ENCODE peak calls at places on chromosomes 6 and 20, in nine cellular contexts. N is AG04450; M is CD4-positive, alpha-beta T cell; O is esophagus squamous epithelium; S is heart right ventricle; W is gastrocnemius medialis; P is brain microvascular endothelial cell; J is endodermal cell; Q is PC-9. G is an unnamed sample.

GRCh38 chr20:43853174-43853803 is 61.4 kb upstream of the TOX2 start:
- DNase-seq in M (no peak), P (no peak), N (no peak), W (no peak), O (no peak), S (no peak), J (no peak), Q (no peak), G (no peak)

GRCh38 chr6:159499034-159499433 is 194.0 kb downstream of the SOD2 start:
- DNase-seq in O (no peak), S (no peak), N (no peak), Q (no peak), J (no peak), M (no peak), P (no peak), W (no peak), G (no peak)

GRCh38 chr20:63312690-63313348 is 19.8 kb downstream of the COL20A1 start:
- DNase-seq in N (peak), M (no peak), S (peak), Q (no peak), W (no peak), P (no peak), O (no peak), J (no peak), G (no peak)

GRCh38 chr6:72248621-72249020 is 362.3 kb downstream of the RIMS1 start:
- DNase-seq in O (no peak), S (no peak), J (no peak), Q (no peak), N (no peak), W (no peak), M (no peak), P (no peak), G (no peak)

GRCh38 chr6:27157461-27158315 is 89.8 kb upstream of the PRSS16 start:
- DNase-seq in P (peak), W (no peak), O (no peak), J (peak), Q (peak), N (no peak), S (peak), M (peak), G (no peak)

GRCh38 chr6:30557683-30557981 is 537 bp downstream of the PRR3 start:
- DNase-seq in S (no peak), P (no peak), W (no peak), Q (no peak), O (no peak), N (no peak), J (no peak), M (peak), G (no peak)

GRCh38 chr6:4031442-4031841 is 47.5 kb downstream of the FAM217A start:
- DNase-seq in M (no peak), P (no peak), N (no peak), O (no peak), W (no peak), S (no peak), J (no peak), Q (no peak), G (no peak)

GRCh38 chr6:38307730-38308129 is 332.0 kb downstream of the BTBD9 start:
- DNase-seq in J (no peak), P (peak), S (no peak), Q (no peak), N (no peak), M (no peak), O (no peak), W (no peak), G (no peak)

GRCh38 chr6:10084276-10084993 is 330.4 kb downstream of the TFAP2A start:
- DNase-seq in N (no peak), M (no peak), O (no peak), W (no peak), Q (no peak), S (no peak), J (peak), P (no peak), G (no peak)

GRCh38 chr20:62097881-62098407 is 24.3 kb upstream of the LSM14B start:
- DNase-seq in O (no peak), M (no peak), P (no peak), J (no peak), S (no peak), W (no peak), Q (no peak), N (no peak), G (no peak)

GRCh38 chr6:14046476-14047068 is 71.0 kb upstream of the CD83 start:
- DNase-seq in N (no peak), J (peak), W (no peak), P (peak), O (no peak), Q (peak), S (no peak), M (peak), G (no peak)

GRCh38 chr6:72464791-72465691 is 156.8 kb upstream of the KCNQ5 start:
- DNase-seq in N (peak), O (no peak), J (peak), W (no peak), Q (peak), S (no peak), M (no peak), P (peak), G (no peak)

GRCh38 chr20:38221041-38221589 is 39.4 kb downstream of the KIAA1755 start:
- DNase-seq in S (peak), Q (peak), W (no peak), J (peak), N (no peak), M (peak), O (no peak), P (no peak), G (no peak)

GRCh38 chr20:38726849-38727601 is 2.7 kb downstream of the SLC32A1 start:
- DNase-seq in Q (no peak), S (no peak), J (peak), M (peak), O (no peak), P (no peak), N (no peak), W (no peak), G (peak)

GRCh38 chr6:142276256-142276655 is 25.6 kb upstream of the ADGRG6 start:
- DNase-seq in N (no peak), J (no peak), S (no peak), Q (no peak), O (no peak), P (no peak), W (no peak), M (no peak), G (no peak)

GRCh38 chr6:112149236-112149635 is 61.8 kb downstream of the FAM229B start:
- DNase-seq in S (no peak), M (no peak), Q (no peak), N (no peak), J (no peak), O (no peak), W (no peak), P (no peak), G (no peak)

GRCh38 chr20:47097691-47098622 is 203.3 kb downstream of the EYA2 start:
- DNase-seq in W (no peak), M (no peak), N (no peak), O (no peak), J (no peak), P (no peak), Q (no peak), S (no peak), G (no peak)

GRCh38 chr20:37992802-37993538 is 40.3 kb downstream of the TTI1 start:
- DNase-seq in O (no peak), N (peak), M (no peak), S (peak), P (peak), W (peak), J (no peak), Q (peak), G (no peak)

GRCh38 chr6:40082278-40083043 is 148.2 kb upstream of the MOCS1 start:
- DNase-seq in M (no peak), W (no peak), O (no peak), N (no peak), S (no peak), Q (no peak), P (no peak), J (no peak), G (no peak)

GRCh38 chr6:43945778-43946100 is 175.7 kb downstream of the VEGFA start:
- DNase-seq in W (no peak), S (no peak), P (no peak), Q (no peak), J (no peak), M (no peak), O (no peak), N (no peak), G (no peak)

GRCh38 chr6:144151010-144151727 is 852 bp downstream of the STX11 start:
- DNase-seq in P (no peak), W (no peak), O (no peak), N (no peak), Q (peak), S (no peak), M (peak), J (peak), G (no peak)

GRCh38 chr20:3045042-3045815 is 623 bp upstream of the MRPS26 start:
- DNase-seq in W (peak), Q (no peak), M (peak), O (peak), S (peak), P (peak), J (no peak), N (peak), G (peak)

GRCh38 chr6:54878705-54879104 is 32.1 kb downstream of the FAM83B start:
- DNase-seq in S (no peak), N (no peak), P (no peak), W (no peak), M (no peak), Q (no peak), J (no peak), O (no peak), G (no peak)
- H3K27ac ChIP-seq in S (no peak), N (no peak), P (no peak), W (no peak), M (no peak), Q (no peak), J (no peak), O (no peak), G (no peak)

GRCh38 chr20:434661-435419 is 26.7 kb downstream of the RBCK1 start:
- DNase-seq in M (no peak), N (no peak), O (no peak), J (peak), Q (no peak), S (no peak), P (no peak), W (no peak), G (no peak)

GRCh38 chr20:437787-438486 is 24.4 kb downstream of the TBC1D20 start:
- DNase-seq in J (no peak), M (no peak), Q (no peak), N (no peak), O (no peak), P (no peak), S (no peak), W (no peak), G (no peak)

GRCh38 chr20:435558-435957 is 26.8 kb downstream of the TBC1D20 start:
- DNase-seq in M (no peak), J (no peak), W (no peak), O (no peak), Q (no peak), P (no peak), N (no peak), S (no peak), G (no peak)

GRCh38 chr20:434221-434620 is 26.1 kb downstream of the RBCK1 start:
- DNase-seq in W (no peak), N (no peak), S (no peak), M (no peak), Q (no peak), O (no peak), J (peak), P (no peak), G (no peak)

DNA sequence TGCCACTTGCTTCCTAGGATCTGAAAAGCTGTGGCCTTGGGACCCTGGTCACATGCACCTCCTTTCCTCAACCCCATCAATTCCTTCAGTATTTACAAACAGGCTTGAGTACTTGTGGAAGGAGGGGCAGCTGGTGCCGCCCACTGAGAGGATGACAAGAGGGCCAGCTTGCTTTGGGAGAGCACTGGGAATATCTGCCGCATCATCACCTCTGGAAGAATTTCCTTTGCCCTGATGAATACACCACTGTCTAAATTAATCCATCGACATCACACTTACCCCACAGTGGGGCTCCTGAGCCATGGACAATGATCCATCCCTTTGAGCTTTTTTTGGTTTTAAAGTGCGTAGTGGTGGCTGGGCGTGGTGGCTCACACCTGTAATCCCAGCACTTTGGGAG is 25.9 kb downstream of the TBC1D20 start:
- DNase-seq in Q (no peak), S (no peak), M (no peak), P (no peak), J (no peak), W (no peak), O (no peak), N (no peak), G (no peak)
- H3K27ac ChIP-seq in Q (no peak), S (no peak), M (no peak), P (no peak), J (no peak), W (no peak), O (no peak), N (no peak), G (no peak)

DNA sequence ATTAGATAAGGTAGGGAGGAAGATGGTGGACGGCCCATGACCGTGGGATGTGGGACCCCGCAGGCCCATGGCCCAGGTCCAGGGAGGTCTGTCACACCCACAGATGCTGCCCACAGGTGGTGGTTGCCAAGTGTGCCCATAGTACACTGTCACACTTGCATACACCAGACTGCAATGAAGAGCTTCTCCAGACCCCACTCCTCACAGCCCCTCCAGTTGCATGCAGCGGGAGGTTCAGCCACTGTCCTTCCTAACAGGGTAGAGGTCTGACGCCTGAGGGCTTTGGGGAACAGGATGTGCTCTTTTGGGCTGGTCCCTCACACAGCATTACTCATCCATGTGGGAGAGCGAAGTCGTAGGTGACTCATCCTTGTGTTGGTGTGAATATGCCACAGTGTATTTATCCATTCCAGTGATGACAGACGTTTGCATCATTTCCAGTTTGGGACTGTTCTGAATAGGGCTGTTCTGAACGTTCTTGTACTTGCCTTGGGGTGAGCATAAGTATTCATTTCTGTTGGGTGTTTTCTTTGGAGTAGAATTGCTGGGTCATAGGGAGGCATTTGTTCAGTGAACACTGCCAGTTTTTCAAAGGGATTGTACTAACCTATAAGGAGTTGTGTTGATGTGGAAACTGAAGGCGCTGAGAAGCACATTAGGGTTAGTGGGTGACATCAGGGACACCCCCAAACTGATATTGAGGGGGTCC is 10.1 kb upstream of the PYGB start:
- DNase-seq in N (peak), O (peak), J (no peak), S (no peak), Q (peak), M (no peak), W (peak), P (peak), G (no peak)
- H3K27ac ChIP-seq in N (peak), O (peak), J (no peak), S (peak), Q (peak), M (no peak), W (peak), P (peak), G (peak)

DNA sequence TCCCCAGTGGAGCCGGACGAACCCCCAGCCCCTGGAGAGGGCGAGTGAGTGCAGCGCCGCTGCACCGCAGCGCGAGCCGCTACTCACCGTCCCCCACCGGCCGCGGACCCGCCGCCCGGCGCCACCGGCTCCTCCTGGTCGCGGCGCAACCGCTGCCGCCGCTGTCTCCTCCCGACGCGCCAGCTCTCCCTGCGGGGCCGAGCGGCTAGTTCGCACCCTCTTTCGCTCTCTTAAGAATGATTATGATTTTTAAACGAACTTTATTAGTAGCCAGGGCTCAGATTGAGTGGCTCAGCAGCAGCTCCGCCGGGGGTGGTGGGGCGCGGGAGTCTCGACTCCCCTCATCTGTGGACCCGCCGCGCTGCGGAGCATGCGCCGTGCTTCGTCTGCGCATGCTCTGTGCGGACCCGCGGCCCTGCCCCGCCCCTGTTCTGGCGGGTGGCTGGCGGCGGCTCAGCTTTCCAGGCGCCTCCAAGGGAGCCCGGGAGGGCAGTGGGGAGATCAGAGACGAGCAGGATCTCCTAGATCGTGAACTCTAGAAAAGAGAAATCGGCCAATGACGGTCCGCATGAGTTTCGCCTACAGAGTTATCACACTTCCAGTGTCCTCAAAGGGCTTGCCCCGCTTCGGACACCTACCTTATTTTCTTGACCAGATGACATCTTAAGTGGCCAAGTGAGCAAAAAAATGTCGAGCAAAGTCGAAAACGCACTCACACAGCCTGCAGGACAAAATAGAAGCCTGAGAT is at the start of gene RAB23:
- DNase-seq in M (peak), J (peak), Q (peak), W (peak), O (peak), N (peak), S (peak), P (peak), G (peak)
- H3K27ac ChIP-seq in M (no peak), J (peak), Q (no peak), W (peak), O (peak), N (peak), S (peak), P (peak), G (peak)

GRCh38 chr6:32115623-32116022 is 6.5 kb upstream of the TNXB start:
- DNase-seq in S (no peak), J (no peak), W (no peak), M (no peak), N (no peak), O (no peak), Q (no peak), P (no peak), G (no peak)

GRCh38 chr6:32112436-32112980 is 3.4 kb upstream of the TNXB start:
- DNase-seq in Q (no peak), S (peak), N (no peak), O (no peak), J (no peak), P (no peak), W (no peak), M (no peak), G (no peak)

GRCh38 chr6:32111424-32112066 is 2.4 kb upstream of the TNXB start:
- DNase-seq in Q (no peak), S (no peak), M (no peak), O (no peak), P (no peak), N (no peak), J (no peak), W (no peak), G (no peak)

GRCh38 chr6:32114853-32115252 is 5.7 kb upstream of the TNXB start:
- DNase-seq in W (no peak), J (no peak), S (no peak), O (no peak), Q (peak), N (no peak), P (peak), M (no peak), G (no peak)

DNA sequence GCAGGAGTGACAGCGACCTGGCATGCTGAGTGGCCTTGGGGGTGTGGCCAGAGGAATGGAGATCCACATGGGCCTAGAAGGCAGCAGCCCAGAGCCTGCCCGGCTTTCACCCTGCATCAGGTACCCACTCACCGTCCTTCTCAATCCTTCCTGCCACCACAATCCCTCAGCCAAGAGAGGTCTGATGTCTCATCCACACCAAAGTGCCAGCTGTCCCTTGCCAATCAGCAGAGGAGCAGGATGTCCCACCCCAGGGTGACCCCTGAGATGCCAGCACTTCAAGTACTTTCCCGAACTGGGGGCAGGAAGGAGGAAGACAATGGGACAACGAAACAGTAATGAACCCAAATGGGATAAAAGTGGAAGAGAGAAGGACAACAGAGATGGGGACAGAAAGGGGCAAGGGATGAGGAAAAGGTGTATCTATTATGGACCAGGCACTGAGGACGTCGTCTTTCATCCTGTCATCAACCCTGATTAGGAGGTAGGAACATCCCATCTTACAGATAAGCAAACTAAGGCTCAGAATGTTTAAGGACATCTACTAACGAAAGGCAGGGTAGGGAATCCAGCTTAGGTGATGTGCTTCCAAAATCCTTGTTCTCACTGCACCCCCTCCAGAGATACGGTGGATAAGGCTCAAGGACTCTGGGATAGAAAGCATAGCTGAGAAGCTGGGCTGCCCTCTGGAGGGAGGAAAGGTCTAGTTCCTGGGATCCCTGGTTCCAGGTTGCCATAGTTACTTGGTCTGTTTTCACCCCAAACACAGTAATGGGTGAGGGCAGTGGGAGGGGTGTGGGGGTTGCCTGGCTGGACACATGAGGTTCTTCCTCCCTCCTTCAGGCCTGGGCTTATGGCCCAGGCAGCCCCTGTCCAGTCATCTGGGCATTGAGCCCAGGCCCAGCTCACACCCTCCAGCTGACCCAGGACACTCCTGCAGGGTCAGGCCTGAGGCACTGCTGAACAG is 4.5 kb upstream of the TNXB start:
- DNase-seq in J (peak), S (peak), Q (peak), O (no peak), P (peak), W (peak), N (peak), M (no peak), G (peak)
- H3K27ac ChIP-seq in J (no peak), S (peak), Q (no peak), O (peak), P (peak), W (peak), N (peak), M (no peak), G (peak)

DNA sequence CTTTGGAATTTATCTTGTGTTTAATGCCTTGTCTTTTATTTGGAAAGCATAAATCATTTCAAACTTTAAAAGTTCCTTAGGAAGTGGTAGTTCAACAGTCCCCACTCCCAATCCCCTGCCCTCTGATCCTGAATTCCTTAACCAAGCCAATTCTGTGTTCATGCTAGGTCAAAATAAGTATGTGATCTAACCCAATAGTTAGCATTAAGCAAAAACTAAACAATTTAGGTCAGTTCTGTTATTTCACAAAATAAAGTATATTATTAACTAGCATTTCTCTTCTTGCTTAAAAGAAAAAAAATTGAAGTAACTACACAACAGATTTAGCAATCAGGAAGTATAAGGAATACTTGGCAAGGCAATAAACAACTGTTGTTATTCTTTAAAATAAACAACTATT is 37.1 kb downstream of the AKIRIN2 start:
- DNase-seq in W (no peak), P (no peak), Q (no peak), J (no peak), O (no peak), M (no peak), N (no peak), S (no peak), G (no peak)
- H3K27ac ChIP-seq in W (peak), P (no peak), Q (no peak), J (no peak), O (no peak), M (no peak), N (no peak), S (no peak), G (no peak)

G was measured in caudate nucleus.